ENCODE peak calls at places on chromosomes 1 and 21, in seven cellular contexts. One of them, this sample, is unnamed.

GRCh38 chr1:30764396-30764795 is 6.8 kb upstream of the LAPTM5 start:
- DNase-seq in mesenchymal stem cell: peak
- DNase-seq in mammary epithelial cell: no peak
- DNase-seq in neuronal stem cell: no peak
- DNase-seq in H9: no peak
- DNase-seq in IMR-90: no peak
- DNase-seq in fibroblast of lung: no peak
- DNase-seq in this sample: no peak

GRCh38 chr1:212685429-212685828 is 14.2 kb downstream of the BATF3 start:
- DNase-seq in mesenchymal stem cell: no peak
- DNase-seq in mammary epithelial cell: no peak
- DNase-seq in neuronal stem cell: no peak
- DNase-seq in H9: peak
- DNase-seq in IMR-90: no peak
- DNase-seq in fibroblast of lung: no peak
- DNase-seq in this sample: no peak

GRCh38 chr1:197915797-197916686 is 1.1 kb upstream of the LHX9 start:
- DNase-seq in mesenchymal stem cell: peak
- DNase-seq in mammary epithelial cell: peak
- DNase-seq in neuronal stem cell: peak
- DNase-seq in H9: peak
- DNase-seq in IMR-90: peak
- DNase-seq in fibroblast of lung: peak
- DNase-seq in this sample: peak

GRCh38 chr1:10057305-10057704 is 24.5 kb downstream of the UBE4B start:
- DNase-seq in mesenchymal stem cell: peak
- DNase-seq in mammary epithelial cell: no peak
- DNase-seq in neuronal stem cell: no peak
- DNase-seq in H9: no peak
- DNase-seq in IMR-90: peak
- DNase-seq in fibroblast of lung: peak
- DNase-seq in this sample: peak

GRCh38 chr1:204837440-204838084 is 33.1 kb upstream of the NFASC start:
- DNase-seq in mesenchymal stem cell: peak
- DNase-seq in mammary epithelial cell: peak
- DNase-seq in neuronal stem cell: peak
- DNase-seq in H9: peak
- DNase-seq in IMR-90: peak
- DNase-seq in fibroblast of lung: peak
- DNase-seq in this sample: peak

GRCh38 chr21:42833439-42833815 is 45.9 kb downstream of the WDR4 start:
- DNase-seq in mesenchymal stem cell: peak
- DNase-seq in mammary epithelial cell: no peak
- DNase-seq in neuronal stem cell: no peak
- DNase-seq in H9: peak
- DNase-seq in IMR-90: peak
- DNase-seq in fibroblast of lung: no peak
- DNase-seq in this sample: no peak

GRCh38 chr1:116674761-116675160 is 7.2 kb upstream of the IGSF3 start:
- DNase-seq in mesenchymal stem cell: no peak
- DNase-seq in mammary epithelial cell: peak
- DNase-seq in neuronal stem cell: no peak
- DNase-seq in H9: no peak
- DNase-seq in IMR-90: no peak
- DNase-seq in fibroblast of lung: no peak
- DNase-seq in this sample: no peak

GRCh38 chr1:224253721-224254120 is 70.7 kb downstream of the DEGS1 start:
- DNase-seq in mesenchymal stem cell: no peak
- DNase-seq in mammary epithelial cell: no peak
- DNase-seq in neuronal stem cell: no peak
- DNase-seq in H9: no peak
- DNase-seq in IMR-90: peak
- DNase-seq in fibroblast of lung: peak
- DNase-seq in this sample: peak

GRCh38 chr1:198864695-198865094 is 225.9 kb downstream of the PTPRC start:
- DNase-seq in mesenchymal stem cell: no peak
- DNase-seq in mammary epithelial cell: no peak
- DNase-seq in neuronal stem cell: no peak
- DNase-seq in H9: no peak
- DNase-seq in IMR-90: no peak
- DNase-seq in fibroblast of lung: no peak
- DNase-seq in this sample: no peak

GRCh38 chr1:25876693-25877077 is 1.2 kb upstream of the PAQR7 start:
- DNase-seq in mesenchymal stem cell: no peak
- DNase-seq in mammary epithelial cell: no peak
- DNase-seq in neuronal stem cell: no peak
- DNase-seq in H9: no peak
- DNase-seq in IMR-90: no peak
- DNase-seq in fibroblast of lung: no peak
- DNase-seq in this sample: no peak

GRCh38 chr1:6956488-6957159 is 171.4 kb downstream of the CAMTA1 start:
- DNase-seq in mesenchymal stem cell: no peak
- DNase-seq in mammary epithelial cell: peak
- DNase-seq in neuronal stem cell: no peak
- DNase-seq in H9: peak
- DNase-seq in IMR-90: no peak
- DNase-seq in fibroblast of lung: no peak
- DNase-seq in this sample: no peak
- H3K9ac ChIP-seq in mesenchymal stem cell: no peak
- H3K9ac ChIP-seq in mammary epithelial cell: no peak
- H3K9ac ChIP-seq in neuronal stem cell: no peak
- H3K9ac ChIP-seq in H9: no peak
- H3K9ac ChIP-seq in IMR-90: no peak
- H3K9ac ChIP-seq in fibroblast of lung: no peak
- H3K9ac ChIP-seq in this sample: no peak

GRCh38 chr1:46453449-46453848 is 36.2 kb upstream of the DMBX1 start:
- DNase-seq in mesenchymal stem cell: no peak
- DNase-seq in mammary epithelial cell: no peak
- DNase-seq in neuronal stem cell: no peak
- DNase-seq in H9: no peak
- DNase-seq in IMR-90: no peak
- DNase-seq in fibroblast of lung: no peak
- DNase-seq in this sample: no peak

GRCh38 chr1:46452931-46453325 is 36.7 kb upstream of the DMBX1 start:
- DNase-seq in mesenchymal stem cell: no peak
- DNase-seq in mammary epithelial cell: no peak
- DNase-seq in neuronal stem cell: no peak
- DNase-seq in H9: no peak
- DNase-seq in IMR-90: no peak
- DNase-seq in fibroblast of lung: no peak
- DNase-seq in this sample: no peak

GRCh38 chr1:46449223-46450159 is 40.1 kb upstream of the DMBX1 start:
- DNase-seq in mesenchymal stem cell: no peak
- DNase-seq in mammary epithelial cell: no peak
- DNase-seq in neuronal stem cell: no peak
- DNase-seq in H9: no peak
- DNase-seq in IMR-90: no peak
- DNase-seq in fibroblast of lung: no peak
- DNase-seq in this sample: no peak

GRCh38 chr1:46450160-46450517 is 39.5 kb upstream of the DMBX1 start:
- DNase-seq in mesenchymal stem cell: no peak
- DNase-seq in mammary epithelial cell: no peak
- DNase-seq in neuronal stem cell: no peak
- DNase-seq in H9: no peak
- DNase-seq in IMR-90: no peak
- DNase-seq in fibroblast of lung: no peak
- DNase-seq in this sample: no peak

GRCh38 chr1:46451948-46452930 is 37.4 kb upstream of the DMBX1 start:
- DNase-seq in mesenchymal stem cell: no peak
- DNase-seq in mammary epithelial cell: no peak
- DNase-seq in neuronal stem cell: no peak
- DNase-seq in H9: no peak
- DNase-seq in IMR-90: no peak
- DNase-seq in fibroblast of lung: no peak
- DNase-seq in this sample: no peak
- H3K9ac ChIP-seq in mesenchymal stem cell: no peak
- H3K9ac ChIP-seq in mammary epithelial cell: no peak
- H3K9ac ChIP-seq in neuronal stem cell: no peak
- H3K9ac ChIP-seq in H9: no peak
- H3K9ac ChIP-seq in IMR-90: no peak
- H3K9ac ChIP-seq in fibroblast of lung: no peak
- H3K9ac ChIP-seq in this sample: no peak

GRCh38 chr1:226308166-226308722 is 720 bp downstream of the LIN9 start:
- DNase-seq in mesenchymal stem cell: no peak
- DNase-seq in mammary epithelial cell: no peak
- DNase-seq in neuronal stem cell: no peak
- DNase-seq in H9: no peak
- DNase-seq in IMR-90: no peak
- DNase-seq in fibroblast of lung: no peak
- DNase-seq in this sample: no peak
- H3K9ac ChIP-seq in mesenchymal stem cell: peak
- H3K9ac ChIP-seq in mammary epithelial cell: peak
- H3K9ac ChIP-seq in neuronal stem cell: peak
- H3K9ac ChIP-seq in H9: peak
- H3K9ac ChIP-seq in IMR-90: peak
- H3K9ac ChIP-seq in fibroblast of lung: peak
- H3K9ac ChIP-seq in this sample: peak

GRCh38 chr1:232456720-232457119 is 173.2 kb downstream of the SIPA1L2 start:
- DNase-seq in mesenchymal stem cell: no peak
- DNase-seq in mammary epithelial cell: no peak
- DNase-seq in neuronal stem cell: no peak
- DNase-seq in H9: no peak
- DNase-seq in IMR-90: no peak
- DNase-seq in fibroblast of lung: no peak
- DNase-seq in this sample: no peak

GRCh38 chr1:232459826-232460225 is 170.1 kb downstream of the SIPA1L2 start:
- DNase-seq in mesenchymal stem cell: no peak
- DNase-seq in mammary epithelial cell: no peak
- DNase-seq in neuronal stem cell: no peak
- DNase-seq in H9: peak
- DNase-seq in IMR-90: no peak
- DNase-seq in fibroblast of lung: peak
- DNase-seq in this sample: no peak

GRCh38 chr1:232457607-232458006 is 172.3 kb downstream of the SIPA1L2 start:
- DNase-seq in mesenchymal stem cell: no peak
- DNase-seq in mammary epithelial cell: no peak
- DNase-seq in neuronal stem cell: no peak
- DNase-seq in H9: no peak
- DNase-seq in IMR-90: no peak
- DNase-seq in fibroblast of lung: no peak
- DNase-seq in this sample: no peak

GRCh38 chr1:232462200-232462599 is 167.7 kb downstream of the SIPA1L2 start:
- DNase-seq in mesenchymal stem cell: peak
- DNase-seq in mammary epithelial cell: peak
- DNase-seq in neuronal stem cell: no peak
- DNase-seq in H9: no peak
- DNase-seq in IMR-90: peak
- DNase-seq in fibroblast of lung: peak
- DNase-seq in this sample: no peak

GRCh38 chr1:232459087-232459486 is 170.8 kb downstream of the SIPA1L2 start:
- DNase-seq in mesenchymal stem cell: no peak
- DNase-seq in mammary epithelial cell: no peak
- DNase-seq in neuronal stem cell: no peak
- DNase-seq in H9: no peak
- DNase-seq in IMR-90: no peak
- DNase-seq in fibroblast of lung: no peak
- DNase-seq in this sample: no peak
- H3K9ac ChIP-seq in mesenchymal stem cell: no peak
- H3K9ac ChIP-seq in mammary epithelial cell: no peak
- H3K9ac ChIP-seq in neuronal stem cell: no peak
- H3K9ac ChIP-seq in H9: no peak
- H3K9ac ChIP-seq in IMR-90: no peak
- H3K9ac ChIP-seq in fibroblast of lung: no peak
- H3K9ac ChIP-seq in this sample: no peak

DNA sequence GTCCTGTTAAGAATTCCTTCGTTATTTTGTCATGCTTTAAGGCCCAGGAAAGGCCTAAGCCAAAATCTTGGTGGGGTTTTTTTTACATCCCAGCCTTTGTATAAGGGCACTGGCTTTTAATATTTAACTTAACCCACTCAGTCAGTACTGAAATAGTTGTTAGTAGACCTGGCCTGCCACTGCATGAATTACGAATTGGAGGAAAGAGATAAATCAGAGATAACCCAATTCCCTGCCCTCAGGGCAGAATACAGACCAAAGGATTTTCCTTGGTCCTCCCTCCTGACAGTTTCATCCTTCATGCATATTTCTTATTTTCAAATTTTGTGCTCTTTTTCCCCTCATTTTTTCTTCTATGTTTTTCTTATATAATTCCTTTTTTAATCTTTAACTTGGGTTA is 193.0 kb downstream of the FASLG start:
- DNase-seq in mesenchymal stem cell: no peak
- DNase-seq in mammary epithelial cell: no peak
- DNase-seq in neuronal stem cell: no peak
- DNase-seq in H9: no peak
- DNase-seq in IMR-90: no peak
- DNase-seq in fibroblast of lung: no peak
- DNase-seq in this sample: no peak
- H3K9ac ChIP-seq in mesenchymal stem cell: no peak
- H3K9ac ChIP-seq in mammary epithelial cell: no peak
- H3K9ac ChIP-seq in neuronal stem cell: no peak
- H3K9ac ChIP-seq in H9: no peak
- H3K9ac ChIP-seq in IMR-90: no peak
- H3K9ac ChIP-seq in fibroblast of lung: no peak
- H3K9ac ChIP-seq in this sample: no peak

GRCh38 chr21:25562660-25563059 is 44.6 kb downstream of the MRPL39 start:
- DNase-seq in mesenchymal stem cell: no peak
- DNase-seq in mammary epithelial cell: no peak
- DNase-seq in neuronal stem cell: no peak
- DNase-seq in H9: no peak
- DNase-seq in IMR-90: no peak
- DNase-seq in fibroblast of lung: no peak
- DNase-seq in this sample: no peak

GRCh38 chr21:25560151-25560783 is 47.0 kb downstream of the MRPL39 start:
- DNase-seq in mesenchymal stem cell: peak
- DNase-seq in mammary epithelial cell: no peak
- DNase-seq in neuronal stem cell: no peak
- DNase-seq in H9: no peak
- DNase-seq in IMR-90: no peak
- DNase-seq in fibroblast of lung: no peak
- DNase-seq in this sample: no peak

GRCh38 chr21:25563399-25564116 is 43.7 kb downstream of the MRPL39 start:
- DNase-seq in mesenchymal stem cell: peak
- DNase-seq in mammary epithelial cell: no peak
- DNase-seq in neuronal stem cell: no peak
- DNase-seq in H9: no peak
- DNase-seq in IMR-90: no peak
- DNase-seq in fibroblast of lung: peak
- DNase-seq in this sample: peak

GRCh38 chr21:25564349-25564948 is 42.8 kb downstream of the MRPL39 start:
- DNase-seq in mesenchymal stem cell: no peak
- DNase-seq in mammary epithelial cell: no peak
- DNase-seq in neuronal stem cell: no peak
- DNase-seq in H9: no peak
- DNase-seq in IMR-90: no peak
- DNase-seq in fibroblast of lung: no peak
- DNase-seq in this sample: no peak

GRCh38 chr21:25561668-25562641 is 45.3 kb downstream of the MRPL39 start:
- DNase-seq in mesenchymal stem cell: peak
- DNase-seq in mammary epithelial cell: no peak
- DNase-seq in neuronal stem cell: peak
- DNase-seq in H9: peak
- DNase-seq in IMR-90: peak
- DNase-seq in fibroblast of lung: peak
- DNase-seq in this sample: peak
- H3K9ac ChIP-seq in mesenchymal stem cell: peak
- H3K9ac ChIP-seq in mammary epithelial cell: no peak
- H3K9ac ChIP-seq in neuronal stem cell: peak
- H3K9ac ChIP-seq in H9: peak
- H3K9ac ChIP-seq in IMR-90: peak
- H3K9ac ChIP-seq in fibroblast of lung: peak
- H3K9ac ChIP-seq in this sample: peak